ENCODE peak calls at places on chromosomes 2 and 18, in four cellular contexts. F, T, D and Z are unnamed samples.

GRCh38 chr18:79356435-79356834 is 39.3 kb upstream of the NFATC1 start:
- DNase-seq in F (no peak), T (no peak), D (no peak), Z (no peak)

GRCh38 chr2:157164891-157165290 is 92.6 kb upstream of the GALNT5 start:
- DNase-seq in F (no peak), T (no peak), D (no peak), Z (no peak)

GRCh38 chr2:176187306-176188217 is 906 bp upstream of the HOXD1 start:
- DNase-seq in F (no peak), T (no peak), D (no peak), Z (no peak)

GRCh38 chr18:51039138-51040112 is 9.4 kb downstream of the SMAD4 start:
- DNase-seq in F (no peak), T (peak; percentile 46), D (no peak), Z (no peak)

GRCh38 chr2:189254268-189254883 is 74.8 kb upstream of the COL5A2 start:
- DNase-seq in F (no peak), T (peak; percentile 71), D (no peak), Z (no peak)

GRCh38 chr2:105328281-105329196 is 996 bp downstream of the TGFBRAP1 start:
- DNase-seq in F (peak; percentile 52), T (peak; percentile 50), D (no peak), Z (peak; percentile 79)

GRCh38 chr18:111292-112014 is 46.9 kb upstream of the USP14 start:
- DNase-seq in F (peak; percentile 65), T (peak; percentile 40), D (peak; percentile 72), Z (peak; percentile 89)

GRCh38 chr2:120934891-120935338 is 199.2 kb downstream of the GLI2 start:
- DNase-seq in F (no peak), T (peak; percentile 94), D (no peak), Z (no peak)

GRCh38 chr2:71905205-71905604 is 242.5 kb downstream of the CYP26B1 start:
- DNase-seq in F (no peak), T (no peak), D (no peak), Z (no peak)

GRCh38 chr18:24841536-24841935 is 381.1 kb downstream of the HRH4 start:
- DNase-seq in F (no peak), T (peak; percentile 32), D (no peak), Z (no peak)

GRCh38 chr18:58862851-58863538 is 1.7 kb upstream of the ZNF532 start:
- DNase-seq in F (peak; percentile 41), T (peak; percentile 62), D (no peak), Z (peak; percentile 82)

GRCh38 chr2:177921726-177922125 is 150.9 kb downstream of the PDE11A start:
- DNase-seq in F (no peak), T (no peak), D (no peak), Z (no peak)

GRCh38 chr18:77090546-77091200 is 41.9 kb downstream of the MBP start:
- DNase-seq in F (no peak), T (no peak), D (no peak), Z (peak; percentile 71)
- H3K4me1 ChIP-seq in F (peaks cover 19% of the 10 kb centered on the region), T (peaks cover 7% of the 10 kb centered on the region), D (no peaks in the 10 kb centered on the region), Z (peaks cover 11% of the 10 kb centered on the region)

GRCh38 chr2:6957031-6957714 is 40.0 kb downstream of the RNF144A start:
- DNase-seq in F (no peak), T (no peak), D (no peak), Z (no peak)
- H3K4me1 ChIP-seq in F (no peaks in the 10 kb centered on the region), T (no peaks in the 10 kb centered on the region), D (no peaks in the 10 kb centered on the region), Z (peaks cover 43% of the 10 kb centered on the region)

GRCh38 chr2:13686262-13686661 is 946.3 kb upstream of the LRATD1 start:
- DNase-seq in F (no peak), T (no peak), D (no peak), Z (no peak)

GRCh38 chr2:13682878-13683277 is 949.6 kb upstream of the LRATD1 start:
- DNase-seq in F (no peak), T (peak; percentile 45), D (no peak), Z (no peak)

GRCh38 chr2:13676269-13676668 is 956.2 kb upstream of the LRATD1 start:
- DNase-seq in F (no peak), T (peak; percentile 61), D (no peak), Z (no peak)

GRCh38 chr2:13681936-13682335 is 950.6 kb upstream of the LRATD1 start:
- DNase-seq in F (no peak), T (peak; percentile 42), D (no peak), Z (no peak)
- H3K4me1 ChIP-seq in F (no peaks in the 10 kb centered on the region), T (no peaks in the 10 kb centered on the region), D (no peaks in the 10 kb centered on the region), Z (no peaks in the 10 kb centered on the region)

GRCh38 chr2:63059434-63060078 is 8.9 kb downstream of the OTX1 start:
- DNase-seq in F (no peak), T (no peak), D (no peak), Z (no peak)

GRCh38 chr2:63058742-63059433 is 8.3 kb downstream of the OTX1 start:
- DNase-seq in F (no peak), T (no peak), D (peak; percentile 65), Z (no peak)

GRCh38 chr2:63056309-63057065 is 5.9 kb downstream of the OTX1 start:
- DNase-seq in F (peak; percentile 37), T (no peak), D (peak; percentile 63), Z (peak; percentile 83)

GRCh38 chr2:63057249-63058148 is 6.9 kb downstream of the OTX1 start:
- DNase-seq in F (no peak), T (no peak), D (peak; percentile 41), Z (no peak)

DNA sequence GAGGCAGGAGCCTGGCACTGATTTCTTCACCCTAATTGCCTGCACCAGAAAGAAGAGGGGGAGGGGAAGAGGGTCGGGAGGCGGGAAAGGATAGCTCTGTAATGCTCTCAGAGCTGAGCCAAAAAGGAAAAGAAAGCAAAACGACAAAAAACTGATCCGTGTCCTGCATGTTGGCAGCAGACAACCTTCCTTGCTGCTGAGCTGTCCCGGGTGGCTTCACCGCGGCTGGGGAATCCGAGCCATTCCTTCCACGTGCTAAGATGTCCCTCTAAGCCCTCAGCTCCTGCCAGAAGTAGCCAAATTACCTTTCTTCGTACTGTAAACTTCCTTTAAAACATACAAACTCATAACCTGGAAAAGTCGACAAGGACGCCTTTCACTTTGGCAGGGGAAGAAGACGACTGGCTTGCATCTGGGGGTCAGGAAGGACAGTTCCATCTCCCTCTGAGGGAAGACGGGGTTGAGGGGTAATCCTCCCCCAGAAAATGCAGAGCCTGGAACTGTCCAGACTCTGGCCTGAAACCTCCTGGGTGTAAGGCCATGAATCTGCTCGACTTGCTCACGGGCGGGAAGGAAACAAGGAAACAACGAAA is 7.6 kb downstream of the OTX1 start:
- DNase-seq in F (no peak), T (peak; percentile 12), D (peak; percentile 70), Z (no peak)
- H3K4me1 ChIP-seq in F (peaks cover 56% of the 10 kb centered on the region), T (peaks cover 2% of the 10 kb centered on the region), D (no peaks in the 10 kb centered on the region), Z (peaks cover 66% of the 10 kb centered on the region)

DNA sequence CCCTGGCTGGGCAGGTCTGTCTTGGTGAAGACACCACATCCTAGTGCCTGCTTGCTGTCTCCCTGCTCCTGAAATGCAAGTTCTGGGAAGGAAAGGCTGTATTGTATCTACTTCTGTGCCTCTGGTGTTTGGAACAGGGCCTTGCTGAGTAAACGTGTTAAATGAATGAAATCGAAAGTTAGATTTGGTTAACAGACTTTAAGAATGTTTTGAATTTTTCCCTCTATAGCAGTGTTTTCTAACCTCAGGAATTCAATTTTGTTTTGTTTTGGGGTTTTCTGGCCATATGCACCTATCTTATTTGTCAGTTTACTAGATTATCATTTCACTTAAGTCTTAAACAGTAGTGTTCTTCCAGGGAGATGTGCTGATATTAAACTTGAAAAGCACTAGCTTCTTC is 20.7 kb downstream of the FARP2 start:
- DNase-seq in F (no peak), T (no peak), D (no peak), Z (no peak)
- H3K4me1 ChIP-seq in F (no peaks in the 10 kb centered on the region), T (peaks cover 15% of the 10 kb centered on the region), D (no peaks in the 10 kb centered on the region), Z (peaks cover 12% of the 10 kb centered on the region)

GRCh38 chr2:27080603-27080938 is 2.2 kb downstream of the EMILIN1 start:
- DNase-seq in F (no peak), T (no peak), D (no peak), Z (peak; percentile 85)

GRCh38 chr2:27078267-27079194 is at the start of gene EMILIN1:
- DNase-seq in F (no peak), T (peak; percentile 96), D (no peak), Z (peak; percentile 82)

GRCh38 chr2:27079233-27080139 is 1.1 kb downstream of the EMILIN1 start:
- DNase-seq in F (no peak), T (no peak), D (no peak), Z (no peak)

GRCh38 chr2:27081984-27082772 is 3.8 kb downstream of the EMILIN1 start:
- DNase-seq in F (no peak), T (no peak), D (no peak), Z (peak; percentile 86)

DNA sequence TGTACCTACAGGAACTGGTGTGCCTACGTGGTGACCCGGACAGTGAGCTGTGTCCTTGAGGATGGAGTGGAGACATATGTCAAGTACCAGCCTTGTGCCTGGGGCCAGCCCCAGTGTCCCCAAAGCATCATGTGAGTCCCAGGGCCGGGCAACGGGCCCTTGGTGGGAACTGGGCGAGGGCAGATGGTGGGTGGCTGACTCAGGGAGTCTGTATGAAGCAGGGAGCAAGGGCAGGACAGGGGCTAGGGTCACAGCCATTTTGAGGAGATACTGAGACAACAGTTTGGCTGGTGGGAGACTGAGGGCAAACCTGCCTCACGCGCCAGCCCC is 1.7 kb downstream of the EMILIN1 start:
- DNase-seq in F (no peak), T (no peak), D (no peak), Z (peak; percentile 77)
- H3K4me1 ChIP-seq in F (peaks cover 29% of the 10 kb centered on the region), T (peaks cover 20% of the 10 kb centered on the region), D (peaks cover 50% of the 10 kb centered on the region), Z (peaks cover 21% of the 10 kb centered on the region)

GRCh38 chr2:43943323-43943722 is 52.5 kb downstream of the LRPPRC start:
- DNase-seq in F (no peak), T (no peak), D (no peak), Z (no peak)

GRCh38 chr2:43942881-43943280 is 52.9 kb downstream of the LRPPRC start:
- DNase-seq in F (no peak), T (no peak), D (no peak), Z (no peak)

GRCh38 chr2:43943809-43944452 is 51.9 kb downstream of the LRPPRC start:
- DNase-seq in F (no peak), T (peak; percentile 8), D (no peak), Z (no peak)

GRCh38 chr2:43944915-43945314 is 50.9 kb downstream of the LRPPRC start:
- DNase-seq in F (no peak), T (no peak), D (no peak), Z (no peak)

GRCh38 chr2:43945439-43945838 is 50.4 kb downstream of the LRPPRC start:
- DNase-seq in F (no peak), T (no peak), D (no peak), Z (no peak)
- H3K4me1 ChIP-seq in F (no peaks in the 10 kb centered on the region), T (peaks cover 2% of the 10 kb centered on the region), D (no peaks in the 10 kb centered on the region), Z (no peaks in the 10 kb centered on the region)